ENCODE peak calls at places on chromosome 18, in six cellular contexts. X is activated CD8-positive, alpha-beta T cell treated with anti-CD3 and anti-CD28 coated beads for 36 hours; C is sigmoid colon; O is body of pancreas; U is KG1; P is iPS-NIHi11. Q is an unnamed sample.

GRCh38 chr18:3450358-3451107 is 561 bp downstream of the TGIF1 start:
- DNase-seq in X (peak; percentile 71), C (peak; percentile 92), O (peak; percentile 70), U (no peak), P (no peak), Q (no peak)

GRCh38 chr18:33577688-33578370 is at the start of gene ASXL3:
- DNase-seq in X (no peak), C (peak; percentile 80), O (peak; percentile 41), U (no peak), P (peak; percentile 76), Q (peak; percentile 67)

GRCh38 chr18:70044626-70045025 is 97.0 kb upstream of the CD226 start:
- DNase-seq in X (no peak), C (no peak), O (no peak), U (no peak), P (no peak), Q (no peak)

GRCh38 chr18:29172151-29173015 is 995.5 kb upstream of the CDH2 start:
- DNase-seq in X (no peak), C (no peak), O (no peak), U (no peak), P (no peak), Q (no peak)

GRCh38 chr18:65124633-65125032 is 626.2 kb upstream of the CDH7 start:
- DNase-seq in X (no peak), C (no peak), O (no peak), U (no peak), P (no peak), Q (no peak)

GRCh38 chr18:50038448-50038847 is 156.5 kb downstream of the MYO5B start:
- DNase-seq in X (peak; percentile 18), C (no peak), O (no peak), U (no peak), P (no peak), Q (no peak)

GRCh38 chr18:3664563-3665178 is 214.7 kb downstream of the TGIF1 start:
- DNase-seq in X (peak; percentile 46), C (no peak), O (no peak), U (peak; percentile 79), P (no peak), Q (peak; percentile 51)

GRCh38 chr18:59005266-59005665 is 134.4 kb upstream of the SEC11C start:
- DNase-seq in X (no peak), C (no peak), O (no peak), U (no peak), P (peak; percentile 41), Q (peak; percentile 83)